ENCODE peak calls at places on chromosomes 7 and 10, in five cellular contexts. B, M, R, Z and Q are unnamed samples.
A peak's percentile ranks its signal among the peaks of the same experiment; 100 is the strongest.

GRCh38 chr7:13560441-13560840 is 429.0 kb downstream of the ETV1 start:
- DNase-seq in B (no peak), M (no peak), R (no peak), Z (no peak), Q (no peak)

GRCh38 chr10:100728928-100729876 is 16.2 kb upstream of the PAX2 start:
- DNase-seq in R (no peak), Z (peak; percentile 72), B (peak; percentile 87), M (no peak), Q (no peak)

GRCh38 chr10:49254556-49255318 is 44.2 kb upstream of the C10orf71 start:
- DNase-seq in M (no peak), B (no peak), R (no peak), Z (no peak), Q (no peak)

GRCh38 chr10:6239213-6239991 is 36.7 kb downstream of the PFKFB3 start:
- DNase-seq in M (peak; percentile 12), Z (no peak), R (peak; percentile 41), B (peak; percentile 91), Q (peak; percentile 62)

GRCh38 chr10:77609781-77610272 is 27.8 kb downstream of the KCNMA1 start:
- DNase-seq in Z (no peak), R (no peak), B (no peak), M (peak; percentile 25), Q (no peak)

GRCh38 chr7:21261627-21262564 is 166.0 kb upstream of the SP4 start:
- DNase-seq in B (peak; percentile 44), R (no peak), Z (peak; percentile 71), M (peak; percentile 12), Q (no peak)

GRCh38 chr7:54907981-54908380 is 110.8 kb upstream of the EGFR start:
- DNase-seq in M (no peak), Z (no peak), B (no peak), R (no peak), Q (no peak)

GRCh38 chr10:83214178-83214577 is 925.1 kb upstream of the GHITM start:
- DNase-seq in R (no peak), Z (no peak), M (no peak), B (no peak), Q (no peak)

GRCh38 chr10:103231047-103231551 is 14.6 kb upstream of the RPEL1 start:
- DNase-seq in R (no peak), B (peak; percentile 49), Z (no peak), M (no peak), Q (peak; percentile 97)

GRCh38 chr7:156993021-156993924 is 17.2 kb downstream of the MNX1 start:
- DNase-seq in R (no peak), M (no peak), Z (peak; percentile 73), B (no peak), Q (no peak)

GRCh38 chr7:110762514-110762913 is 328.4 kb upstream of the LRRN3 start:
- DNase-seq in Z (no peak), B (no peak), M (no peak), R (no peak), Q (no peak)

GRCh38 chr7:117656806-117657205 is 177.0 kb downstream of the CFTR start:
- DNase-seq in B (no peak), M (no peak), Z (no peak), R (no peak), Q (no peak)

GRCh38 chr7:44727346-44728262 is 21.0 kb upstream of the ZMIZ2 start:
- DNase-seq in Z (peak; percentile 36), B (no peak), M (no peak), R (no peak), Q (no peak)

GRCh38 chr10:67668448-67668847 is 27.5 kb downstream of the CTNNA3 start:
- DNase-seq in R (no peak), M (no peak), B (no peak), Z (no peak), Q (no peak)

GRCh38 chr7:33048257-33048656 is 14.3 kb downstream of the NT5C3A start:
- DNase-seq in R (no peak), M (no peak), Z (no peak), B (no peak), Q (no peak)

GRCh38 chr10:28432210-28432676 is 100.7 kb upstream of the WAC start:
- DNase-seq in R (peak; percentile 2), B (peak; percentile 70), M (no peak), Z (no peak), Q (peak; percentile 17)

GRCh38 chr7:82623812-82624211 is 180.2 kb upstream of the CACNA2D1 start:
- DNase-seq in B (no peak), M (no peak), R (no peak), Z (no peak), Q (no peak)

GRCh38 chr7:23067271-23067670 is 38.3 kb upstream of the KLHL7 start:
- DNase-seq in M (no peak), R (no peak), B (no peak), Z (no peak), Q (no peak)

GRCh38 chr10:10777723-10778122 is 239.9 kb upstream of the CELF2 start:
- DNase-seq in R (no peak), M (no peak), B (no peak), Z (no peak), Q (no peak)

GRCh38 chr7:80907612-80908011 is 11.2 kb downstream of the SEMA3C start:
- DNase-seq in Z (no peak), M (no peak), R (no peak), B (no peak), Q (no peak)
- TF ChIP-seq POLR2AphosphoS5 in Z (no peak), M (no peak), R (no peak), B (no peak), Q (no peak)

DNA sequence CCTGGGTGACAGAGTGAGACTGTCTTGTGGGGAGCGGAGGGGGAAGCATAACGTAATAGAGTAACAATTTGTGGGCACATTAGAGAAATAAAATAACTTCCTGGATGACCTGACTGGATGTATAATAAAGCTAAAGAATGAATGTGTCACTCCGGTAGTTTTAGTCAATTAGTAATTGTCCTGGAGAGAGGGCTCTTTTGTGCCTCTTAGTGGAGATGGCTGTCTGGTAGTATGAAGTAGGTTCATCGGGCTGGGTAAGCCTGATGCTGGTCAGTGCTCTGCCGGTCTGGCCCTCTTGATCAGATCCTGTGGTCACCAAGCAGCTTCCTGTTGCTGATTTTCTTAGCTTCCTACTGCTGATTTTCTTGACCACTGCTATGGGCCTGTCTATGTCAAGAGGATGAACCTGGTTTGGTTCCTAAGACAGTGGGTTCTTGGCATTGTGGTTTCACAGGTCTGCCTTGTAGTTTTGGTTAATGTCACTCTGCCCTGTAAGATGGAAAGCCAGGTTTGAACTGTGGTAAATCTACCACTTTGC is 34.1 kb downstream of the ZRANB1 start:
- DNase-seq in B (no peak), M (peak; percentile 48), Z (no peak), R (no peak), Q (no peak)
- H3K27ac ChIP-seq in B (no peak overlapping the region), M (no peak overlapping the region), Z (no peak overlapping the region), R (no peak overlapping the region), Q (no peak overlapping the region)

GRCh38 chr7:38311329-38311937 is 38.0 kb upstream of the TARP start:
- DNase-seq in Z (peak; percentile 90), M (no peak), B (no peak), R (no peak), Q (no peak)

GRCh38 chr7:38307640-38308039 is 34.2 kb upstream of the TARP start:
- DNase-seq in R (peak; percentile 71), B (no peak), Z (no peak), M (no peak), Q (no peak)

GRCh38 chr7:38312776-38313175 is 39.3 kb upstream of the TARP start:
- DNase-seq in B (no peak), R (no peak), Z (no peak), M (no peak), Q (no peak)

GRCh38 chr7:38309555-38309954 is 36.1 kb upstream of the TARP start:
- DNase-seq in Z (no peak), R (no peak), B (no peak), M (no peak), Q (no peak)

GRCh38 chr7:38310601-38311057 is 37.2 kb upstream of the TARP start:
- DNase-seq in R (peak; percentile 58), B (no peak), M (no peak), Z (no peak), Q (no peak)
- H3K4me3 ChIP-seq in R (peak overlapping the region; percentile 64), B (no peak overlapping the region), M (peak overlapping the region; percentile 71), Z (peak overlapping the region; percentile 47), Q (peak overlapping the region; percentile 48)

DNA sequence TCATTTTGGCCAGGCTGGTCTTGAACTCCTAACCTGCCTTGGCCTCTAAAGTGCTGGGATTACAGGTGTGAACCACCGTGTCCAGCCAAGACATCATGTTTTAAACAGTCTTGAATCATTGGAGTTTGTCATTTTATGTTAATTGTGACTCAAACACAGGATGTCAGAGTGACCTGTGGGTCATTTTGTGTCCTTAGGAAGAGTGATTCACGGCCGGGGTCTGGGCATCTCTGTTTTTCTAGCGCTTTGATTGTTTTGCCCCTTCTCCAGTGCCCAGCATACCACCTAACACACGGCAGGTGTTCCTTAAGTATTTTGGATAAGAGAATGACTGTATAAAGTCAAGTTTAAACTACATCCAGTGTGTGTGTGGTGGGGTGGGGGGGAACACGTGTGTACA is 183.7 kb upstream of the KLF6 start:
- DNase-seq in Z (no peak), R (no peak), B (no peak), M (no peak), Q (no peak)
- TF ChIP-seq POLR2AphosphoS5 in Z (no peak), R (no peak), B (no peak), M (no peak), Q (no peak)

GRCh38 chr10:71714592-71714991 is 5.0 kb downstream of the C10orf105 start:
- DNase-seq in R (no peak), Z (no peak), M (no peak), B (no peak), Q (no peak)
- H3K27ac ChIP-seq in R (peak overlapping the region; percentile 95), Z (peak overlapping the region; percentile 81), M (no peak overlapping the region), B (no peak overlapping the region), Q (no peak overlapping the region)

GRCh38 chr7:98283887-98284222 is 2.4 kb downstream of the BRI3 start:
- DNase-seq in Z (no peak), M (no peak), B (no peak), R (no peak), Q (no peak)
- H3K4me3 ChIP-seq in Z (peak overlapping the region; percentile 85), M (no peak overlapping the region), B (peak overlapping the region; percentile 43), R (peak overlapping the region; percentile 70), Q (peak overlapping the region; percentile 90)

DNA sequence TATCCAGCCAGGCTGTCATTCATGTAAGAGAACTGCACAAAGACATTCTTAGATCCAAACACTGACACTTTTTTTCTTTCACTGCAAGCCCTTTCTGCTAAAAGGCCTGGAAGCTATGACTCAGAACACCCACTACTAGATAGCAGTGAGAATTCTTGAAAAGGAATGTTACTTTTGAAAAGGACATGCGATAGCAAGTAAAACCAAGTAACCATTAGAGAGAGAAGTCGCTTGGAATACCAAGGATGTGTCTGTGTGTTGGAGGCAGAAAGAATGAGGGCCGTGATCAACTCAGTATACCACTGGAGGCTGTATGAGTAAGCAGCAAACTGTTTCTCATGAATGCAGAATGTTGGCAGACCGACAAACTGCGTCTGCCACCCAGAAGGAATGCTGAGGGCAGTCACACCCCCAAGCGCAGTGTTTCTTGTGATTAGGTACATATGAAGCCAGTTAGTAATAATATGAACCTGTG is 941.1 kb downstream of the TYW1 start:
- DNase-seq in R (no peak), B (no peak), M (no peak), Z (no peak), Q (peak; percentile 38)
- TF ChIP-seq POLR2AphosphoS5 in R (no peak), B (no peak), M (no peak), Z (no peak), Q (no peak)

GRCh38 chr7:134448359-134449229 is 10.3 kb downstream of the AKR1B1 start:
- DNase-seq in R (no peak), Z (no peak), B (peak; percentile 21), M (no peak), Q (peak; percentile 58)
- H3K27ac ChIP-seq in R (no peak overlapping the region), Z (no peak overlapping the region), B (no peak overlapping the region), M (no peak overlapping the region), Q (no peak overlapping the region)